ENCODE peak calls at places on chromosome 22, in five cellular contexts. O is CD4-positive, alpha-beta memory T cell; R is iPS DF 6.9; S is stomach; Y is neural progenitor cell. N is an unnamed sample.

GRCh38 chr22:25083414-25084166 is 116.1 kb upstream of the CRYBB3 start:
- DNase-seq in R (no peak), O (no peak), Y (peak; percentile 68), S (no peak), N (no peak)

GRCh38 chr22:50305658-50306566 is 1.5 kb downstream of the PLXNB2 start:
- DNase-seq in O (no peak), Y (peak; percentile 52), S (peak; percentile 88), R (no peak), N (peak; percentile 89)

GRCh38 chr22:44550666-44551491 is 52.8 kb upstream of the RTL6 start:
- DNase-seq in R (no peak), Y (no peak), S (peak; percentile 37), O (no peak), N (peak; percentile 1)

GRCh38 chr22:48949375-48950149 is 878.1 kb downstream of the BRD1 start:
- DNase-seq in R (no peak), S (peak; percentile 19), O (no peak), Y (no peak), N (no peak)

GRCh38 chr22:48568736-48569330 is 1258.8 kb downstream of the BRD1 start:
- DNase-seq in S (no peak), R (no peak), Y (no peak), O (no peak), N (no peak)

GRCh38 chr22:27808730-27809129 is 7.2 kb upstream of the MN1 start:
- DNase-seq in O (no peak), Y (no peak), R (no peak), S (no peak), N (no peak)

GRCh38 chr22:45612451-45612901 is 59.2 kb upstream of the ATXN10 start:
- DNase-seq in O (no peak), Y (no peak), R (no peak), S (no peak), N (no peak)

GRCh38 chr22:45124176-45124857 is 39.4 kb upstream of the NUP50 start:
- DNase-seq in R (no peak), S (no peak), O (no peak), Y (peak; percentile 50), N (no peak)

GRCh38 chr22:30872282-30873041 is 96.1 kb downstream of the MORC2 start:
- DNase-seq in R (no peak), S (no peak), Y (no peak), O (no peak), N (no peak)

GRCh38 chr22:18056161-18056666 is 21.6 kb upstream of the PEX26 start:
- DNase-seq in S (no peak), R (no peak), Y (no peak), O (no peak), N (peak; percentile 57)

GRCh38 chr22:31753005-31753633 is 700 bp upstream of the DEPDC5 start:
- DNase-seq in O (no peak), S (peak; percentile 31), R (no peak), Y (peak; percentile 93), N (peak; percentile 39)

GRCh38 chr22:28116261-28116673 is 197.2 kb upstream of the PITPNB start:
- DNase-seq in S (no peak), R (no peak), O (no peak), Y (no peak), N (no peak)

GRCh38 chr22:24144471-24145115 is 36.7 kb upstream of the SUSD2 start:
- DNase-seq in S (no peak), R (no peak), Y (no peak), O (no peak), N (no peak)

GRCh38 chr22:46068908-46069481 is 81.3 kb upstream of the PPARA start:
- DNase-seq in S (peak; percentile 26), Y (no peak), O (no peak), R (no peak), N (peak; percentile 53)

GRCh38 chr22:46471901-46472721 is 65.3 kb downstream of the CELSR1 start:
- DNase-seq in R (no peak), S (no peak), O (no peak), Y (no peak), N (no peak)

GRCh38 chr22:24587251-24587650 is 5.6 kb downstream of the LRRC75B start:
- DNase-seq in R (no peak), S (no peak), Y (no peak), O (no peak), N (no peak)

GRCh38 chr22:28950567-28951411 is 67.4 kb downstream of the ZNRF3 start:
- DNase-seq in Y (no peak), S (no peak), R (no peak), O (no peak), N (no peak)

GRCh38 chr22:16960884-16961249 is 47.2 kb downstream of the GAB4 start:
- DNase-seq in O (no peak), R (no peak), Y (no peak), S (no peak), N (no peak)

GRCh38 chr22:29626497-29627195 is 23.2 kb downstream of the NF2 start:
- DNase-seq in S (no peak), R (no peak), O (no peak), Y (no peak), N (no peak)

GRCh38 chr22:32317524-32317923 is 40.1 kb upstream of the RFPL3 start:
- DNase-seq in O (no peak), Y (no peak), S (no peak), R (no peak), N (no peak)

GRCh38 chr22:45482169-45482568 is 20.5 kb upstream of the FBLN1 start:
- DNase-seq in R (no peak), S (no peak), O (no peak), Y (peak; percentile 68), N (no peak)

GRCh38 chr22:31230155-31230870 is 18.2 kb downstream of the LIMK2 start:
- DNase-seq in Y (no peak), R (no peak), S (no peak), O (no peak), N (peak; percentile 57)

GRCh38 chr22:47736166-47737034 is 974.0 kb downstream of the TBC1D22A start:
- DNase-seq in Y (no peak), S (no peak), O (no peak), R (no peak), N (no peak)

GRCh38 chr22:28006271-28006670 is 87.2 kb upstream of the PITPNB start:
- DNase-seq in Y (no peak), O (no peak), R (no peak), S (no peak), N (no peak)

GRCh38 chr22:50206599-50206998 is 5.8 kb downstream of the SELENOO start:
- DNase-seq in S (no peak), O (no peak), R (no peak), Y (peak; percentile 70), N (no peak)

GRCh38 chr22:44878483-44879300 is 126.3 kb downstream of the ARHGAP8 start:
- DNase-seq in O (no peak), S (no peak), R (no peak), Y (no peak), N (no peak)

GRCh38 chr22:45709866-45710265 is 38.2 kb downstream of the ATXN10 start:
- DNase-seq in S (no peak), O (no peak), Y (no peak), R (no peak), N (no peak)

GRCh38 chr22:39343259-39344045 is 6.3 kb upstream of the SYNGR1 start:
- DNase-seq in O (peak; percentile 46), R (no peak), S (peak; percentile 75), Y (peak; percentile 75), N (peak; percentile 73)

GRCh38 chr22:20216863-20217499 is 51.1 kb downstream of the RTN4R start:
- DNase-seq in S (peak; percentile 51), R (no peak), Y (no peak), O (no peak), N (no peak)

GRCh38 chr22:20213833-20214708 is 54.0 kb downstream of the RTN4R start:
- DNase-seq in S (no peak), R (no peak), O (no peak), Y (no peak), N (no peak)

GRCh38 chr22:20212754-20213699 is 55.1 kb downstream of the RTN4R start:
- DNase-seq in O (no peak), Y (no peak), S (no peak), R (no peak), N (no peak)

GRCh38 chr22:20215742-20216141 is 52.4 kb downstream of the RTN4R start:
- DNase-seq in O (no peak), S (no peak), Y (no peak), R (no peak), N (no peak)

GRCh38 chr22:20214853-20215252 is 53.3 kb downstream of the RTN4R start:
- DNase-seq in Y (no peak), R (no peak), S (no peak), O (no peak), N (no peak)
- H3K4me1 ChIP-seq in Y (no peaks in the 10 kb centered on the region), R (no peaks in the 10 kb centered on the region), S (peaks cover 29% of the 10 kb centered on the region), O (no peaks in the 10 kb centered on the region), N (no peaks in the 10 kb centered on the region)

DNA sequence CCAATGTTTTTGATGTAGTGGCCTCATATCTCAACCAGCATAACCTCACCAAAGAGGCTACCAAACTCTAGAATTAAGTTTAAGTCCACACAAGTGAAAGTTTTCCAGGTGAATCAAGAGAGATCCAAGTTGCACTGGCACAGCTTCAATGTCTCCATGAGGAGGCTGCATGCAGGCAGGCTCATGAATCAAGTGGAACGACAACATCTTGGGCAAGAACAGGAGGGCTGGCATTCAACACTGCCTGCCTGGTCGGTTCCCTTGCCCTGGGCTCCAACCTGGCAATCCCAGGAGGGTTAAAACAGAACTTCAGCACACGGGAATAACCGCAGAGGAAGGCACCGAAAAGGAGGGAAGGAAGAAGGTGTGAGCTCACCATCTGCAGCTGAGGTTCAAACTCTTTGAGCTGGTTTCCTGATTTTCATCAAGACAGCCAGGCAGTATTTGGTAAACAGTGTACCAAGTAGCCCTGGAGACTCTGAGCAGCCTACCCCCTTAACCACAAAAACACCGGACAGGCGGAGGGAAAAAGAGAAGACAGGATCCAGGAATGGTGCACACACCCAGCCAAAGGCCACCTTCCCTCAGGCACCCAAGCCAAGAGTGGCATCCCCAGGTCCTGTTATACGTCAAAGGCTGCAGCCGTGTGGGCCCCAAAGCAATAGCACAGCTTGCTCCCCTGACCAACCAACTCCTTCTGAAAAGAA is 1.4 kb downstream of the PACSIN2 start:
- DNase-seq in S (no peak), O (no peak), R (no peak), Y (no peak), N (peak; percentile 55)
- H3K4me1 ChIP-seq in S (peaks cover 70% of the 10 kb centered on the region), O (peaks cover 38% of the 10 kb centered on the region), R (peaks cover 4% of the 10 kb centered on the region), Y (peaks cover 8% of the 10 kb centered on the region), N (peaks cover 9% of the 10 kb centered on the region)

DNA sequence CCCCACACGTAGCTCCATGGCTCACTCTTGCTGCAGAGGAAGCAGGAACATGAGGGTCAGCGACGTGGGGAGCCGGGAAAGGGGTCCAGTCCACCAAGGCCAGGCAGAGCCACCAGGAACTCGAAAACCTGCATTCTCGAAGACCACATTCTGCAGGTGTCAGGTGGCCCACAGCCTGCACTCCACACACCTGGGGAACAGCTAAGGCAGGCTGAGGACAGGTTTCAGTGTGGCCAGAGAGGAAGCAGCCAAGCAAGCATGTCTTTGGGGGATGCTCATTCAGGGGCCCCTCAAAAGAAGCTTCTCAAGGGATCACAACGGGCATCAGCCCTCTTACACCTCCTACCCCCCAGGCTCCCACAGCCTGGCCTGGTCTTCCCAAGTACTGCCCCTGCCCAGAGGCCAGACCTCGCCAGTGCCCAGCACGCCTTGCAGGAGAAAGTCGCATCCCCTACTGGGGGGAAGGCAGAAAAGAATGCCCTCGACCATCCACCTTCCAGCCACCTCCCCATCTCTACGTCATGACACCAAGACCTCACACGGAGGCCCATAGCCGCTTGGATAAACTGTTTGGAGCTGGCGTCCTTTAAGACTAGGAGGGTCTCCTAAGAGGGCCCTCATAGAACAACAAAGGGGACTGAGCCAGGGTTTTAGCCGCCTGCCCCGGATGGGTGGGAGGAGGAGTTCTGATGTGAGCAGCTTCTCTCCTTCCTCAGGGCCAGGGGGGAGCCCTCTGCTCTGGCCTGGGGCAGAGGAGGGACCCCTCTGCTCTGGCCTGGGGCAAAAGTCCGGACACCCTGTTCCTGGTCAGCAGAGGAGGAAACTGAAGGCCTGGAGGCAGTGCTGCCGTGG is 2.9 kb downstream of the CSNK1E start:
- DNase-seq in R (no peak), S (no peak), O (peak; percentile 17), Y (peak; percentile 61), N (no peak)
- H3K4me1 ChIP-seq in R (peaks cover 10% of the 10 kb centered on the region), S (peaks cover 87% of the 10 kb centered on the region), O (peaks cover 55% of the 10 kb centered on the region), Y (peaks cover 37% of the 10 kb centered on the region), N (no peaks in the 10 kb centered on the region)

GRCh38 chr22:37569009-37569920 is 9.0 kb downstream of the CDC42EP1 start:
- DNase-seq in S (peak; percentile 93), R (no peak), O (no peak), Y (no peak), N (peak; percentile 96)
- H3K4me1 ChIP-seq in S (peaks cover 76% of the 10 kb centered on the region), R (peaks cover 11% of the 10 kb centered on the region), O (peaks cover 20% of the 10 kb centered on the region), Y (no peaks in the 10 kb centered on the region), N (peaks cover 1% of the 10 kb centered on the region)